ENCODE peak calls at places on chromosomes 3 and 15, in ten cellular contexts. G, B, C, T, J, Z, D, W, Y and E are unnamed samples.
A peak's percentile ranks its signal among the peaks of the same experiment; 100 is the strongest.

GRCh38 chr3:181176610-181177009 is 187.1 kb upstream of the DNAJC19 start:
- DNase-seq in Z (no peak), T (peak; percentile 75), B (no peak), J (no peak), G (no peak), W (peak; percentile 38), D (peak; percentile 59), Y (peak; percentile 63), C (peak; percentile 40), E (peak; percentile 82)

GRCh38 chr15:31338879-31339557 is 12.4 kb downstream of the KLF13 start:
- DNase-seq in T (peak; percentile 34), W (peak; percentile 75), Z (peak; percentile 84), Y (peak; percentile 71), J (no peak), G (no peak), B (no peak), D (peak; percentile 82), C (peak; percentile 99), E (no peak)

GRCh38 chr3:190617185-190617584 is 103.3 kb downstream of the IL1RAP start:
- DNase-seq in B (no peak), W (no peak), Z (no peak), Y (no peak), G (no peak), D (no peak), J (no peak), C (no peak), T (no peak), E (no peak)

GRCh38 chr3:29609007-29609805 is 328.3 kb downstream of the RBMS3 start:
- DNase-seq in B (no peak), W (no peak), T (no peak), C (no peak), D (no peak), J (no peak), G (no peak), Y (no peak), Z (no peak), E (no peak)

GRCh38 chr15:27271258-27271657 is 300.3 kb downstream of the GABRG3 start:
- DNase-seq in G (no peak), W (no peak), B (no peak), Y (peak; percentile 85), C (no peak), J (no peak), Z (no peak), D (no peak), T (no peak), E (no peak)

GRCh38 chr15:90650956-90651689 is 66.0 kb upstream of the BLM start:
- DNase-seq in G (no peak), J (no peak), T (no peak), D (no peak), C (no peak), B (no peak), Z (no peak), Y (no peak), W (no peak), E (no peak)

GRCh38 chr3:127083778-127084355 is 101.0 kb downstream of the PLXNA1 start:
- DNase-seq in C (no peak), G (no peak), W (no peak), B (no peak), Y (no peak), T (no peak), Z (no peak), D (no peak), J (no peak), E (no peak)

GRCh38 chr15:96356494-96357455 is 26.3 kb downstream of the NR2F2 start:
- DNase-seq in Y (peak; percentile 94), T (peak; percentile 80), Z (peak; percentile 80), B (no peak), W (peak; percentile 71), D (peak; percentile 88), J (peak; percentile 35), G (peak; percentile 64), C (peak; percentile 80), E (peak; percentile 77)

GRCh38 chr3:186599142-186599784 is 13.6 kb upstream of the AHSG start:
- DNase-seq in B (no peak), Y (no peak), J (no peak), Z (no peak), T (no peak), W (no peak), D (no peak), C (no peak), G (no peak), E (no peak)

GRCh38 chr15:47685141-47685870 is 32.0 kb upstream of the SEMA6D start:
- DNase-seq in J (no peak), T (no peak), G (no peak), W (no peak), Z (peak; percentile 50), C (peak; percentile 3), D (no peak), B (no peak), Y (no peak), E (no peak)

GRCh38 chr3:79040701-79041100 is 727.1 kb downstream of the ROBO1 start:
- DNase-seq in J (no peak), G (no peak), Y (no peak), B (no peak), D (peak; percentile 83), T (no peak), W (no peak), C (peak; percentile 70), Z (peak; percentile 68), E (no peak)

GRCh38 chr3:65854606-65855304 is 184.0 kb downstream of the MAGI1 start:
- DNase-seq in W (no peak), G (no peak), T (no peak), D (no peak), C (peak; percentile 41), B (no peak), Y (peak; percentile 68), J (no peak), Z (peak; percentile 12), E (no peak)

GRCh38 chr3:71077070-71077469 is 506.5 kb downstream of the FOXP1 start:
- DNase-seq in C (no peak), G (no peak), Y (no peak), D (no peak), T (no peak), J (no peak), Z (no peak), B (no peak), W (no peak), E (no peak)

GRCh38 chr3:120838441-120839091 is 69.4 kb upstream of the STXBP5L start:
- DNase-seq in J (no peak), C (no peak), Z (no peak), G (no peak), B (no peak), D (no peak), Y (no peak), W (no peak), T (no peak), E (no peak)

GRCh38 chr15:89835190-89835564 is 20.5 kb upstream of the ANPEP start:
- DNase-seq in T (no peak), J (no peak), G (no peak), Y (no peak), C (no peak), W (no peak), D (no peak), Z (no peak), B (no peak), E (no peak)

GRCh38 chr3:94811836-94812235 is 749.0 kb downstream of the NSUN3 start:
- DNase-seq in B (no peak), Y (peak; percentile 8), W (no peak), C (no peak), D (no peak), J (no peak), T (no peak), Z (no peak), G (no peak), E (no peak)

GRCh38 chr3:10357592-10358308 is 36.8 kb upstream of the SEC13 start:
- DNase-seq in Z (peak; percentile 95), B (peak; percentile 88), T (no peak), C (peak; percentile 97), Y (no peak), G (no peak), J (no peak), D (peak; percentile 91), W (no peak), E (no peak)

GRCh38 chr15:78329625-78330024 is 10.5 kb upstream of the CRABP1 start:
- DNase-seq in C (no peak), J (no peak), Z (no peak), T (no peak), D (no peak), Y (no peak), W (no peak), B (no peak), G (no peak), E (no peak)

GRCh38 chr3:171646357-171647133 is 163.7 kb downstream of the PLD1 start:
- DNase-seq in Z (peak; percentile 67), W (no peak), D (peak; percentile 82), B (peak; percentile 22), J (no peak), Y (peak; percentile 30), C (peak; percentile 59), G (no peak), T (peak; percentile 48), E (no peak)

GRCh38 chr3:152349397-152349796 is 80.7 kb downstream of the MBNL1 start:
- DNase-seq in Y (no peak), G (no peak), T (no peak), C (no peak), J (no peak), B (no peak), W (no peak), Z (no peak), D (peak; percentile 34), E (no peak)

GRCh38 chr3:74273091-74273490 is 341.4 kb downstream of the CNTN3 start:
- DNase-seq in Y (no peak), W (no peak), J (no peak), B (no peak), G (no peak), D (no peak), C (no peak), Z (peak; percentile 49), T (no peak), E (no peak)

GRCh38 chr3:73407572-73407971 is 217.2 kb downstream of the PDZRN3 start:
- DNase-seq in D (no peak), Y (no peak), T (no peak), J (no peak), Z (no peak), G (no peak), B (no peak), W (no peak), C (no peak), E (no peak)

GRCh38 chr3:30843950-30844349 is 50.5 kb downstream of the GADL1 start:
- DNase-seq in J (no peak), B (no peak), G (no peak), T (no peak), Z (no peak), Y (no peak), W (no peak), D (no peak), C (no peak), E (no peak)

GRCh38 chr3:165796701-165797100 is 40.5 kb downstream of the BCHE start:
- DNase-seq in D (no peak), Y (no peak), W (no peak), Z (no peak), G (no peak), J (no peak), B (no peak), T (no peak), C (no peak), E (no peak)